ENCODE peak calls at places on chromosomes 1 and 21, in four cellular contexts. H is RPMI8226; L is GM13976; J is central memory CD4-positive, alpha-beta T cell. F is an unnamed sample.

GRCh38 chr1:61049850-61050540 is 32.4 kb upstream of the NFIA start:
- DNase-seq in L (peak; percentile 81), H (peak; percentile 92), J (peak; percentile 76), F (peak; percentile 61)

GRCh38 chr1:23436520-23437354 is 12.2 kb upstream of the TCEA3 start:
- DNase-seq in J (no peak), L (no peak), H (peak; percentile 37), F (no peak)

GRCh38 chr1:165857046-165857801 is 29.8 kb downstream of the UCK2 start:
- DNase-seq in L (peak; percentile 47), H (no peak), J (no peak), F (peak; percentile 60)

GRCh38 chr1:153922076-153922837 is 515 bp downstream of the GATAD2B start:
- DNase-seq in J (no peak), H (peak; percentile 93), L (no peak), F (no peak)

GRCh38 chr1:151011154-151011850 is 3.1 kb downstream of the PRUNE1 start:
- DNase-seq in L (no peak), H (no peak), J (no peak), F (no peak)

GRCh38 chr1:37157634-37158033 is 123.3 kb upstream of the GRIK3 start:
- DNase-seq in L (no peak), J (no peak), H (no peak), F (no peak)

GRCh38 chr1:211381481-211382181 is 55.0 kb downstream of the TRAF5 start:
- DNase-seq in H (no peak), J (no peak), L (peak; percentile 52), F (no peak)

GRCh38 chr21:45818904-45819285 is 162.7 kb upstream of the COL6A1 start:
- DNase-seq in H (peak; percentile 62), L (no peak), J (peak; percentile 13), F (peak; percentile 86)

GRCh38 chr1:224623310-224623714 is 7.2 kb downstream of the CNIH3 start:
- DNase-seq in H (no peak), L (no peak), J (no peak), F (peak; percentile 54)

GRCh38 chr1:53289050-53289429 is 38.8 kb downstream of the LRP8 start:
- DNase-seq in J (no peak), L (no peak), H (no peak), F (no peak)

GRCh38 chr1:12438349-12438924 is 179.6 kb downstream of the DHRS3 start:
- DNase-seq in J (peak; percentile 62), L (peak; percentile 28), H (no peak), F (no peak)

F was measured in fibroblast of lung.